ENCODE peak calls at places on chromosome 2, in eight cellular contexts. Y is PC-3, Z is NT2/D1, V is colonic mucosa, I is ovary, J is uterus, R is GM12878, L is Panc1. B is an unnamed sample. For H3K27me3 and H3K9me3, the result is how much of the 10 kb centered on the place peaks cover.

GRCh38 chr2:241728627-241729026 is 5.8 kb upstream of the D2HGDH start:
- DNase-seq in I (no peak), Z (no peak), J (no peak), R (no peak), Y (no peak), L (no peak), V (no peak), B (peak)

GRCh38 chr2:64453710-64454315 is at the start of gene LGALSL:
- DNase-seq in Z (peak), R (no peak), Y (peak), I (peak), J (peak), V (peak), L (no peak), B (peak)

GRCh38 chr2:220665108-220665471 is 907.0 kb downstream of the EPHA4 start:
- DNase-seq in L (no peak), Y (no peak), R (no peak), V (no peak), Z (no peak), I (no peak), J (no peak), B (no peak)

GRCh38 chr2:71898375-71898774 is 249.3 kb downstream of the CYP26B1 start:
- DNase-seq in Y (no peak), R (no peak), J (no peak), Z (no peak), V (no peak), I (no peak), L (no peak), B (no peak)

GRCh38 chr2:204487447-204488229 is 57.6 kb upstream of the PARD3B start:
- DNase-seq in L (no peak), Y (no peak), V (no peak), Z (no peak), I (no peak), R (no peak), J (no peak), B (no peak)

GRCh38 chr2:186822323-186822722 is 26.6 kb downstream of the ZSWIM2 start:
- DNase-seq in V (no peak), I (no peak), Z (no peak), R (no peak), J (no peak), L (no peak), Y (no peak), B (no peak)

GRCh38 chr2:69050802-69051201 is 37.8 kb downstream of the ANTXR1 start:
- DNase-seq in R (no peak), V (no peak), I (no peak), L (no peak), Y (peak), J (no peak), Z (no peak), B (no peak)

GRCh38 chr2:234495076-234495800 is 1.6 kb downstream of the ARL4C start:
- DNase-seq in Y (no peak), L (no peak), I (no peak), J (no peak), Z (no peak), V (no peak), R (no peak), B (no peak)

GRCh38 chr2:58133395-58133794 is 86.8 kb downstream of the VRK2 start:
- DNase-seq in L (no peak), Z (no peak), J (no peak), V (no peak), Y (peak), I (no peak), R (no peak), B (no peak)

GRCh38 chr2:157820202-157820601 is 55.9 kb downstream of the ACVR1 start:
- DNase-seq in L (no peak), Z (no peak), Y (no peak), I (no peak), R (no peak), J (no peak), V (no peak), B (no peak)

GRCh38 chr2:180516204-180516603 is 464.2 kb upstream of the UBE2E3 start:
- DNase-seq in Y (no peak), L (no peak), I (no peak), R (no peak), V (no peak), Z (no peak), J (no peak), B (no peak)

GRCh38 chr2:102892693-102893290 is 131.0 kb downstream of the TMEM182 start:
- DNase-seq in I (no peak), J (no peak), Z (no peak), Y (no peak), L (no peak), R (no peak), V (no peak), B (no peak)

GRCh38 chr2:101770672-101771071 is 73.2 kb downstream of the MAP4K4 start:
- DNase-seq in L (no peak), J (no peak), Z (no peak), V (peak), I (no peak), Y (peak), R (peak), B (no peak)

GRCh38 chr2:26088038-26088643 is 54.3 kb downstream of the RAB10 start:
- DNase-seq in I (no peak), L (no peak), Z (peak), Y (peak), V (no peak), J (no peak), R (no peak), B (no peak)

GRCh38 chr2:28359222-28360065 is 33.2 kb upstream of the FOSL2 start:
- DNase-seq in L (peak), I (no peak), V (peak), Z (no peak), R (peak), J (no peak), Y (peak), B (peak)

GRCh38 chr2:112791693-112792230 is 7.5 kb upstream of the IL1A start:
- DNase-seq in V (no peak), Y (no peak), Z (no peak), J (no peak), R (no peak), L (no peak), I (no peak), B (no peak)

GRCh38 chr2:176636376-176636775 is 367.1 kb downstream of the MTX2 start:
- DNase-seq in R (no peak), Z (no peak), L (no peak), J (no peak), Y (peak), I (no peak), V (no peak), B (no peak)
- H3K4me3 ChIP-seq in R (no peak), Z (no peak), L (peak), J (no peak), Y (peak), I (peak), V (no peak), B (no peak)

DNA sequence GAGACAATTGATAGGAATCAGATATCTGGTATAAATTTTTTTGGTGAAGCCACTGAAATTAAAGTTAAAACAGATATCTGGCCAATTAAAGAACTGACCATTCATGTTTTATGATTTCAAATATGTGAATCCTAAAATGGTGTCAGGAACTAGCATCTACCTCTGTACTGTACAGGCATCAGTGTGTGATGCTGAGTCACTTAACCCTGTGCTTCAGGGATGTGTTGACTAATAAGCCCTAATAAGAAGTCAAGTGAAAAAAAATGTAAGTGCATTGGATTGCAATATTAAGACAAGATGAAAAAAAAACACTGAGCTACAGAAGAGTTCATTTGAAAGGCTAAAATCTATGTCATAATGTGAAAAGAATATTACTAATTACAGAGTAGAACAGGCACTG is 9.1 kb upstream of the UNC80 start:
- DNase-seq in I (no peak), Y (no peak), V (no peak), J (no peak), L (no peak), R (no peak), Z (no peak), B (no peak)
- H3K27me3 ChIP-seq in I (under half), Y (under half), V (under half), J (under half), L (under half), R (under half), Z (under half), B (under half)

GRCh38 chr2:230787101-230787500 is 74.5 kb downstream of the CAB39 start:
- DNase-seq in I (no peak), V (no peak), R (no peak), Y (no peak), L (no peak), Z (no peak), J (no peak), B (no peak)
- H3K9me3 ChIP-seq in I (under half), V (under half), R (under half), Y (under half), L (under half), Z (under half), J (under half), B (under half)

GRCh38 chr2:219388127-219388844 is 574 bp upstream of the DNPEP start:
- DNase-seq in R (peak), Y (peak), L (no peak), V (peak), J (peak), Z (peak), I (peak), B (peak)
- H3K4me3 ChIP-seq in R (peak), Y (peak), L (peak), V (peak), J (peak), Z (peak), I (peak), B (peak)

GRCh38 chr2:115738138-115738537 is 1295.7 kb downstream of the DPP10 start:
- DNase-seq in I (no peak), Y (no peak), Z (no peak), V (no peak), J (no peak), L (no peak), R (no peak), B (no peak)
- H3K27me3 ChIP-seq in I (under half), Y (under half), Z (under half), V (under half), J (under half), L (under half), R (under half), B (under half)

DNA sequence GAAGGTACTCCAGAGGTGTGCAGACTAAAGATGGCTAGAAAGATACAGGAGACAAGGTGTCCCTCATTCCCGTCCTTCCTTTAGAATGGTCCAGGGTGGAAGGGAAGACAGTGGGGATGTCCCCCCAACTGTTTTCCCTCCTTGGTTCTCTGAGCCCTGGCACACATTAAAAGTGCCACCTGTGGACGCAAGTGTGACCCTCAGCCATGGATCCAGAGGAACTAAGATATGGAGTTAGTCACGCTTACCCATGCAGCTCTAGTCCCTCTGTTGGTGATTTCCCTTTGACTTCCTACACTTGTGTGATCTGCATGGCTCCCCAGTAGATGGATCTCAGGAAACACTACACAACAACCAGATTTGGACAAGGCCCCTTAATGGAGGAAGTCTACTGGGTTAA is 113.1 kb upstream of the SRD5A2 start:
- DNase-seq in I (no peak), Z (no peak), L (no peak), J (no peak), V (no peak), Y (no peak), R (no peak), B (no peak)
- H3K9me3 ChIP-seq in I (under half), Z (half or more), L (under half), J (under half), V (under half), Y (under half), R (under half), B (half or more)

GRCh38 chr2:96523659-96524481 is 12.7 kb upstream of the ARID5A start:
- DNase-seq in Z (no peak), R (no peak), V (no peak), I (no peak), Y (no peak), L (no peak), J (peak), B (no peak)
- H3K4me3 ChIP-seq in Z (no peak), R (peak), V (no peak), I (no peak), Y (no peak), L (no peak), J (no peak), B (no peak)

GRCh38 chr2:120349125-120349921 is 3.4 kb downstream of the INHBB start:
- DNase-seq in R (no peak), V (no peak), L (no peak), J (no peak), I (no peak), Y (no peak), Z (no peak), B (no peak)
- H3K27me3 ChIP-seq in R (under half), V (under half), L (under half), J (under half), I (under half), Y (under half), Z (half or more), B (half or more)

GRCh38 chr2:41496908-41497307 is 550.9 kb upstream of the PKDCC start:
- DNase-seq in L (no peak), J (no peak), Y (peak), Z (no peak), R (no peak), V (no peak), I (no peak), B (no peak)

GRCh38 chr2:41500895-41501294 is 546.9 kb upstream of the PKDCC start:
- DNase-seq in J (no peak), I (no peak), R (no peak), Y (peak), Z (no peak), V (no peak), L (no peak), B (no peak)

GRCh38 chr2:41502752-41503151 is 545.1 kb upstream of the PKDCC start:
- DNase-seq in J (no peak), R (no peak), L (no peak), Y (no peak), Z (no peak), I (no peak), V (no peak), B (no peak)

GRCh38 chr2:41495050-41495449 is 552.8 kb upstream of the PKDCC start:
- DNase-seq in J (no peak), I (no peak), R (no peak), Z (no peak), Y (no peak), L (no peak), V (no peak), B (no peak)

DNA sequence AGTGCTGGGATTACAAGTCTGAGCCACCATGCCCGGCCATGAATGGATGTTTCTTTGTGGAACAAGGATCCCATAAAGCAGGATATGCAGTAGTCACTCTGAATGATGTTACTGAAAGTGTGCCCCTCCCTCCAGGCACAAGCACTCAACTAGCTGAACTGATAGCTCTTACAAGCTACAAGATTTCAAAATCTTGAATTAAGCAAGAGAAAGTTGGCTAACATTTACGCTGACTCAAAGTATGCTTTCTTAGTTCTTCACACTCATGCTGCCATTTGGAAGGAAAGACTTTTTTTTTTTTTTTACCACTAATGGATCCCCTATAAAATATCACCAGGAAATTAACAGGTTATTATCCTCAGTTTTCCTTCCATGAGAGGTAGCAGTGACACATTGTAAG is 549.0 kb upstream of the PKDCC start:
- DNase-seq in R (no peak), Z (no peak), I (no peak), L (no peak), Y (no peak), V (no peak), J (no peak), B (no peak)
- H3K9me3 ChIP-seq in R (under half), Z (half or more), I (under half), L (under half), Y (under half), V (under half), J (under half), B (half or more)

GRCh38 chr2:155841442-155841841 is 491.1 kb downstream of the NR4A2 start:
- DNase-seq in Z (no peak), J (no peak), R (no peak), I (no peak), Y (no peak), V (no peak), L (no peak), B (no peak)
- H3K4me3 ChIP-seq in Z (no peak), J (no peak), R (no peak), I (no peak), Y (no peak), V (no peak), L (no peak), B (no peak)

B was measured in left ventricle myocardium inferior.